ENCODE peak calls at places on chromosomes 6 and 20, in nine cellular contexts. A is AG04450; C is stimulated activated naive CD4-positive, alpha-beta T cell; D is activated CD4-positive, alpha-beta T cell treated with anti-CD3 and anti-CD28 coated beads, Interleukin-2, amount 50 U/mL, for 1 hour; V is progenitor cell of endocrine pancreas; O is kidney tubule cell; X is AG09309; F is upper lobe of right lung; U is lung. P is an unnamed sample.

GRCh38 chr6:90496617-90497016 is 90.3 kb downstream of the MAP3K7 start:
- DNase-seq in A (no peak), C (no peak), D (no peak), V (no peak), O (no peak), X (no peak), F (no peak), U (no peak), P (no peak)

GRCh38 chr6:3194535-3195376 is 32.7 kb downstream of the TUBB2B start:
- DNase-seq in A (no peak), C (no peak), D (no peak), V (no peak), O (no peak), X (no peak), F (no peak), U (no peak), P (no peak)

GRCh38 chr6:104969108-104969507 is 12.2 kb downstream of the LIN28B start:
- DNase-seq in A (no peak), C (no peak), D (no peak), V (no peak), O (no peak), X (no peak), F (no peak), U (no peak), P (no peak)

GRCh38 chr20:33901132-33901523 is 90.0 kb downstream of the CHMP4B start:
- DNase-seq in A (no peak), C (no peak), D (no peak), V (no peak), O (no peak), X (no peak), F (no peak), U (no peak), P (no peak)

GRCh38 chr20:41395669-41396664 is 29.3 kb upstream of the EMILIN3 start:
- DNase-seq in A (no peak), C (no peak), D (no peak), V (no peak), O (no peak), X (no peak), F (no peak), U (no peak), P (no peak)

GRCh38 chr6:30870546-30870945 is 13.8 kb upstream of the DDR1 start:
- DNase-seq in A (no peak), C (no peak), D (no peak), V (no peak), O (no peak), X (no peak), F (no peak), U (no peak), P (no peak)

GRCh38 chr6:82270791-82271392 is 23.3 kb upstream of the IBTK start:
- DNase-seq in A (no peak), C (peak; percentile 30), D (no peak), V (no peak), O (peak; percentile 60), X (no peak), F (no peak), U (no peak), P (peak; percentile 59)

GRCh38 chr20:4412216-4412615 is 309.5 kb upstream of the PRND start:
- DNase-seq in A (no peak), C (no peak), D (no peak), V (no peak), O (no peak), X (no peak), F (no peak), U (no peak), P (no peak)

GRCh38 chr20:32028647-32029372 is 18.6 kb downstream of the CCM2L start:
- DNase-seq in A (no peak), C (no peak), D (no peak), V (peak; percentile 33), O (peak; percentile 13), X (no peak), F (no peak), U (no peak), P (peak; percentile 82)

GRCh38 chr6:138597336-138597735 is 98.0 kb upstream of the NHSL1 start:
- DNase-seq in A (no peak), C (no peak), D (no peak), V (no peak), O (no peak), X (peak; percentile 34), F (no peak), U (no peak), P (no peak)

GRCh38 chr6:43940393-43941087 is 170.5 kb downstream of the VEGFA start:
- DNase-seq in A (no peak), C (no peak), D (no peak), V (no peak), O (no peak), X (no peak), F (no peak), U (no peak), P (no peak)

GRCh38 chr6:26502169-26502568 is 2.1 kb downstream of the BTN1A1 start:
- DNase-seq in A (no peak), C (no peak), D (no peak), V (no peak), O (peak; percentile 50), X (no peak), F (no peak), U (no peak), P (no peak)

GRCh38 chr6:146224988-146225387 is 196.1 kb downstream of the GRM1 start:
- DNase-seq in A (no peak), C (no peak), D (no peak), V (no peak), O (no peak), X (no peak), F (no peak), U (no peak), P (no peak)

GRCh38 chr6:63644668-63645326 is 9.2 kb downstream of the PHF3 start:
- DNase-seq in A (no peak), C (no peak), D (no peak), V (no peak), O (peak; percentile 92), X (no peak), F (no peak), U (peak; percentile 42), P (no peak)

P was measured in SW480.